ENCODE peak calls at places on chromosomes 13 and 19, in nine cellular contexts. One of them, this sample, is unnamed.

GRCh38 chr13:56850852-56851251 is 289.9 kb upstream of the PRR20A start:
- DNase-seq in astrocyte of the cerebellum: no peak
- DNase-seq in PC-9: no peak
- DNase-seq in SJSA1: no peak
- DNase-seq in CD8-positive, alpha-beta memory T cell: no peak
- DNase-seq in CD8-positive, alpha-beta T cell: no peak
- DNase-seq in mammary epithelial cell: no peak
- DNase-seq in AG10803: no peak
- DNase-seq in uterus: no peak
- DNase-seq in this sample: no peak

GRCh38 chr19:3176715-3177501 is 1.7 kb upstream of the S1PR4 start:
- DNase-seq in astrocyte of the cerebellum: no peak
- DNase-seq in PC-9: peak; percentile 80
- DNase-seq in SJSA1: peak; percentile 87
- DNase-seq in CD8-positive, alpha-beta memory T cell: peak; percentile 65
- DNase-seq in CD8-positive, alpha-beta T cell: peak; percentile 71
- DNase-seq in mammary epithelial cell: peak; percentile 94
- DNase-seq in AG10803: peak; percentile 63
- DNase-seq in uterus: no peak
- DNase-seq in this sample: peak; percentile 54

GRCh38 chr13:100381595-100382224 is 206.9 kb downstream of the GGACT start:
- DNase-seq in astrocyte of the cerebellum: no peak
- DNase-seq in PC-9: no peak
- DNase-seq in SJSA1: no peak
- DNase-seq in CD8-positive, alpha-beta memory T cell: no peak
- DNase-seq in CD8-positive, alpha-beta T cell: no peak
- DNase-seq in mammary epithelial cell: no peak
- DNase-seq in AG10803: no peak
- DNase-seq in uterus: no peak
- DNase-seq in this sample: no peak

GRCh38 chr13:48993150-48993549 is 17.4 kb downstream of the FNDC3A start:
- DNase-seq in astrocyte of the cerebellum: no peak
- DNase-seq in PC-9: no peak
- DNase-seq in SJSA1: no peak
- DNase-seq in CD8-positive, alpha-beta memory T cell: no peak
- DNase-seq in CD8-positive, alpha-beta T cell: no peak
- DNase-seq in mammary epithelial cell: peak; percentile 22
- DNase-seq in AG10803: no peak
- DNase-seq in uterus: no peak
- DNase-seq in this sample: no peak

GRCh38 chr13:102089177-102089576 is 312.7 kb downstream of the FGF14 start:
- DNase-seq in astrocyte of the cerebellum: no peak
- DNase-seq in PC-9: no peak
- DNase-seq in SJSA1: no peak
- DNase-seq in CD8-positive, alpha-beta memory T cell: no peak
- DNase-seq in CD8-positive, alpha-beta T cell: no peak
- DNase-seq in mammary epithelial cell: no peak
- DNase-seq in AG10803: peak; percentile 3
- DNase-seq in uterus: no peak
- DNase-seq in this sample: peak; percentile 25

GRCh38 chr19:47226426-47227346 is 4.3 kb downstream of the BBC3 start:
- DNase-seq in astrocyte of the cerebellum: no peak
- DNase-seq in PC-9: peak; percentile 70
- DNase-seq in SJSA1: peak; percentile 90
- DNase-seq in CD8-positive, alpha-beta memory T cell: peak; percentile 32
- DNase-seq in CD8-positive, alpha-beta T cell: peak; percentile 21
- DNase-seq in mammary epithelial cell: peak; percentile 50
- DNase-seq in AG10803: peak; percentile 93
- DNase-seq in uterus: peak; percentile 75
- DNase-seq in this sample: peak; percentile 78

GRCh38 chr13:21800847-21801616 is 130.2 kb downstream of the FGF9 start:
- DNase-seq in astrocyte of the cerebellum: no peak
- DNase-seq in PC-9: no peak
- DNase-seq in SJSA1: no peak
- DNase-seq in CD8-positive, alpha-beta memory T cell: no peak
- DNase-seq in CD8-positive, alpha-beta T cell: no peak
- DNase-seq in mammary epithelial cell: peak; percentile 84
- DNase-seq in AG10803: no peak
- DNase-seq in uterus: no peak
- DNase-seq in this sample: no peak

GRCh38 chr13:44293354-44293753 is 80.3 kb upstream of the SERP2 start:
- DNase-seq in astrocyte of the cerebellum: no peak
- DNase-seq in PC-9: no peak
- DNase-seq in SJSA1: no peak
- DNase-seq in CD8-positive, alpha-beta memory T cell: no peak
- DNase-seq in CD8-positive, alpha-beta T cell: no peak
- DNase-seq in mammary epithelial cell: no peak
- DNase-seq in AG10803: no peak
- DNase-seq in uterus: no peak
- DNase-seq in this sample: no peak

GRCh38 chr19:16070366-16070990 is 5.8 kb upstream of the TPM4 start:
- DNase-seq in astrocyte of the cerebellum: no peak
- DNase-seq in PC-9: peak; percentile 100
- DNase-seq in SJSA1: no peak
- DNase-seq in CD8-positive, alpha-beta memory T cell: peak; percentile 76
- DNase-seq in CD8-positive, alpha-beta T cell: peak; percentile 83
- DNase-seq in mammary epithelial cell: peak; percentile 88
- DNase-seq in AG10803: no peak
- DNase-seq in uterus: no peak
- DNase-seq in this sample: no peak

GRCh38 chr13:84400711-84401110 is 518.4 kb upstream of the SLITRK1 start:
- DNase-seq in astrocyte of the cerebellum: peak; percentile 88
- DNase-seq in PC-9: no peak
- DNase-seq in SJSA1: no peak
- DNase-seq in CD8-positive, alpha-beta memory T cell: no peak
- DNase-seq in CD8-positive, alpha-beta T cell: no peak
- DNase-seq in mammary epithelial cell: peak; percentile 94
- DNase-seq in AG10803: peak; percentile 74
- DNase-seq in uterus: no peak
- DNase-seq in this sample: peak; percentile 59

GRCh38 chr13:33519561-33520479 is 234.3 kb upstream of the STARD13 start:
- DNase-seq in astrocyte of the cerebellum: peak; percentile 77
- DNase-seq in PC-9: no peak
- DNase-seq in SJSA1: no peak
- DNase-seq in CD8-positive, alpha-beta memory T cell: no peak
- DNase-seq in CD8-positive, alpha-beta T cell: no peak
- DNase-seq in mammary epithelial cell: peak; percentile 69
- DNase-seq in AG10803: peak; percentile 96
- DNase-seq in uterus: no peak
- DNase-seq in this sample: peak; percentile 85

GRCh38 chr13:19605161-19605955 is 28.1 kb upstream of the MPHOSPH8 start:
- DNase-seq in astrocyte of the cerebellum: peak; percentile 19
- DNase-seq in PC-9: peak; percentile 76
- DNase-seq in SJSA1: no peak
- DNase-seq in CD8-positive, alpha-beta memory T cell: no peak
- DNase-seq in CD8-positive, alpha-beta T cell: no peak
- DNase-seq in mammary epithelial cell: peak; percentile 81
- DNase-seq in AG10803: peak; percentile 48
- DNase-seq in uterus: no peak
- DNase-seq in this sample: no peak

GRCh38 chr13:99314640-99315176 is 7.5 kb upstream of the GPR183 start:
- DNase-seq in astrocyte of the cerebellum: no peak
- DNase-seq in PC-9: no peak
- DNase-seq in SJSA1: no peak
- DNase-seq in CD8-positive, alpha-beta memory T cell: no peak
- DNase-seq in CD8-positive, alpha-beta T cell: no peak
- DNase-seq in mammary epithelial cell: no peak
- DNase-seq in AG10803: no peak
- DNase-seq in uterus: no peak
- DNase-seq in this sample: no peak

GRCh38 chr19:6234527-6234926 is 45.2 kb downstream of the MLLT1 start:
- DNase-seq in astrocyte of the cerebellum: no peak
- DNase-seq in PC-9: no peak
- DNase-seq in SJSA1: no peak
- DNase-seq in CD8-positive, alpha-beta memory T cell: no peak
- DNase-seq in CD8-positive, alpha-beta T cell: no peak
- DNase-seq in mammary epithelial cell: no peak
- DNase-seq in AG10803: peak; percentile 48
- DNase-seq in uterus: no peak
- DNase-seq in this sample: no peak

DNA sequence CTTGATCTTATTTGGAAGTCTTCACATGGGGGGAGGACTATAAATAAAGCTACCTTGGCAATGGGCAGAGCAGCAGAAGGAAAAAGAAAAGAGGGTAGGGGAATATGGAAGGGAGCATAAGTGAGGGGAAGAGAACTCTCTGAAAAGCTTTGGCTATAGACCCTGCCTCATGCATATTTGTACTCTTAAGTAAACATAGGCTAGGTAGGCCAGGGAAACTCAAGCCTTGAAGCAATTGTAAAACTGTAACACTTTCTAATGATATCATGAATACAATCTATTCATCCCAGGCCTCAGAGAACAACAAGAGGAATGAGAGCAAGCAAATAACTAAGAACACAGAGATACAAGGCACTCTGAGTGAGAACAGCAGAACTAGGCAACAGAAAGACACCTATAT is 20.4 kb downstream of the MYCBP2 start:
- DNase-seq in astrocyte of the cerebellum: no peak
- DNase-seq in PC-9: no peak
- DNase-seq in SJSA1: no peak
- DNase-seq in CD8-positive, alpha-beta memory T cell: no peak
- DNase-seq in CD8-positive, alpha-beta T cell: no peak
- DNase-seq in mammary epithelial cell: no peak
- DNase-seq in AG10803: no peak
- DNase-seq in uterus: no peak
- DNase-seq in this sample: no peak
- H3K4me3 ChIP-seq in astrocyte of the cerebellum: no peak overlapping the region
- H3K4me3 ChIP-seq in PC-9: no peak overlapping the region
- H3K4me3 ChIP-seq in SJSA1: no peak overlapping the region
- H3K4me3 ChIP-seq in CD8-positive, alpha-beta memory T cell: no peak overlapping the region
- H3K4me3 ChIP-seq in CD8-positive, alpha-beta T cell: no peak overlapping the region
- H3K4me3 ChIP-seq in mammary epithelial cell: no peak overlapping the region
- H3K4me3 ChIP-seq in AG10803: no peak overlapping the region
- H3K4me3 ChIP-seq in uterus: no peak overlapping the region
- H3K4me3 ChIP-seq in this sample: no peak overlapping the region

GRCh38 chr19:554817-555216 is 11.0 kb downstream of the GZMM start:
- DNase-seq in astrocyte of the cerebellum: no peak
- DNase-seq in PC-9: no peak
- DNase-seq in SJSA1: no peak
- DNase-seq in CD8-positive, alpha-beta memory T cell: no peak
- DNase-seq in CD8-positive, alpha-beta T cell: no peak
- DNase-seq in mammary epithelial cell: no peak
- DNase-seq in AG10803: no peak
- DNase-seq in uterus: no peak
- DNase-seq in this sample: no peak
- H3K4me3 ChIP-seq in astrocyte of the cerebellum: no peak overlapping the region
- H3K4me3 ChIP-seq in PC-9: no peak overlapping the region
- H3K4me3 ChIP-seq in SJSA1: no peak overlapping the region
- H3K4me3 ChIP-seq in CD8-positive, alpha-beta memory T cell: no peak overlapping the region
- H3K4me3 ChIP-seq in CD8-positive, alpha-beta T cell: no peak overlapping the region
- H3K4me3 ChIP-seq in mammary epithelial cell: no peak overlapping the region
- H3K4me3 ChIP-seq in AG10803: no peak overlapping the region
- H3K4me3 ChIP-seq in uterus: no peak overlapping the region
- H3K4me3 ChIP-seq in this sample: no peak overlapping the region

GRCh38 chr19:2041436-2041685 is 9.7 kb downstream of the MKNK2 start:
- DNase-seq in astrocyte of the cerebellum: no peak
- DNase-seq in PC-9: no peak
- DNase-seq in SJSA1: peak; percentile 38
- DNase-seq in CD8-positive, alpha-beta memory T cell: no peak
- DNase-seq in CD8-positive, alpha-beta T cell: no peak
- DNase-seq in mammary epithelial cell: no peak
- DNase-seq in AG10803: no peak
- DNase-seq in uterus: no peak
- DNase-seq in this sample: no peak
- H3K4me3 ChIP-seq in astrocyte of the cerebellum: no peak overlapping the region
- H3K4me3 ChIP-seq in PC-9: no peak overlapping the region
- H3K4me3 ChIP-seq in SJSA1: no peak overlapping the region
- H3K4me3 ChIP-seq in CD8-positive, alpha-beta memory T cell: peak overlapping the region; percentile 65
- H3K4me3 ChIP-seq in CD8-positive, alpha-beta T cell: peak overlapping the region; percentile 56
- H3K4me3 ChIP-seq in mammary epithelial cell: no peak overlapping the region
- H3K4me3 ChIP-seq in AG10803: no peak overlapping the region
- H3K4me3 ChIP-seq in uterus: no peak overlapping the region
- H3K4me3 ChIP-seq in this sample: no peak overlapping the region

DNA sequence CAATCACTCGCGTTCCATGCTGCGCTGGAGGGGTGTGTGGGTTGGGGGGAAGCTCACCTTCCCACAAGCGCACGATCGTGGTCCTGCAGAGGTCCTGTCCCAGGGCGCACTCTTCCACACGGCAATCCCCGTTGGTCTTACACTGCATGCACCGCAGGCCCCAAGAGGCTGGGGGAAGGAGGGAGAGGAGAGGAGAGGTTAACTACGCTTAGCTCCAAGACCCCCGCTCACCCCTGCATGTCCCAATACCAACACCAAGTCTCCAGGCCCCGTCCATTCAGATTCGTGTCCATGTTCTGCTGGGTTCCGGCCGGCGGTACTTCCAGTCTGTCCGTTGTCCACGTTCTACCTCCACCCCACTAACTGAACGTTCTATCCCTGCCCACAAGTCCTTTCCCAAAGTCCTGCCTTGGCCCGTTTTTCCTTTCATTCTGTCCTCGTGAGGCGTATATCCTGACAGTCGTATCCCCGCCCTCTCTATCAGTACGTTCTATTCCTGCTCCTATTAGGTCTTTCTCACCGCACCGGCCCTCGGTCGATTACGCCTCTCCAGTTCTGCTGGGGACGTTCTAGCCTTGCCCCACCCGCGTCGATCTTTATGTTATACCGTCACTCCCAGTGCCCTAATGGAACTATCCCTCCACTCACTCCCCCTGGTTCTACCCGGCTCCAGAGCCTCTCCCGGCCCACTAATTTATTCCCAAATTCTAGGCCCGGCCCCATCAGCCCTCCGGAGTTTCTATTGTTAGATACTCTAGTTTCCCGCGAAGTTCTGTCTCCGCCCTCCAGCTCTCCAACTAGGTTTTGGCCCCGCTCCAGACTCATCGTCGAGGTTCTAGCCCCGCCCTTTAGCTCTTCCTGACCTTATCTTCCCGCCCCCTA is 2.2 kb downstream of the PLAUR start:
- DNase-seq in astrocyte of the cerebellum: no peak
- DNase-seq in PC-9: no peak
- DNase-seq in SJSA1: no peak
- DNase-seq in CD8-positive, alpha-beta memory T cell: no peak
- DNase-seq in CD8-positive, alpha-beta T cell: no peak
- DNase-seq in mammary epithelial cell: no peak
- DNase-seq in AG10803: peak; percentile 10
- DNase-seq in uterus: peak; percentile 34
- DNase-seq in this sample: no peak
- H3K4me3 ChIP-seq in astrocyte of the cerebellum: peak overlapping the region; percentile 80
- H3K4me3 ChIP-seq in PC-9: peak overlapping the region; percentile 52
- H3K4me3 ChIP-seq in SJSA1: peak overlapping the region; percentile 8
- H3K4me3 ChIP-seq in CD8-positive, alpha-beta memory T cell: peak overlapping the region; percentile 47
- H3K4me3 ChIP-seq in CD8-positive, alpha-beta T cell: peak overlapping the region; percentile 73
- H3K4me3 ChIP-seq in mammary epithelial cell: peak overlapping the region; percentile 52
- H3K4me3 ChIP-seq in AG10803: peak overlapping the region; percentile 59
- H3K4me3 ChIP-seq in uterus: peak overlapping the region; percentile 32
- H3K4me3 ChIP-seq in this sample: peak overlapping the region; percentile 74

GRCh38 chr19:11766597-11767591 is at the start of gene ZNF441:
- DNase-seq in astrocyte of the cerebellum: peak; percentile 68
- DNase-seq in PC-9: peak; percentile 87
- DNase-seq in SJSA1: peak; percentile 97
- DNase-seq in CD8-positive, alpha-beta memory T cell: peak; percentile 82
- DNase-seq in CD8-positive, alpha-beta T cell: peak; percentile 90
- DNase-seq in mammary epithelial cell: peak; percentile 92
- DNase-seq in AG10803: peak; percentile 93
- DNase-seq in uterus: peak; percentile 97
- DNase-seq in this sample: peak; percentile 98
- H3K4me3 ChIP-seq in astrocyte of the cerebellum: peak within 1 kb of the TSS; percentile 68
- H3K4me3 ChIP-seq in PC-9: peak within 1 kb of the TSS; percentile 74
- H3K4me3 ChIP-seq in SJSA1: peak within 1 kb of the TSS; percentile 87
- H3K4me3 ChIP-seq in CD8-positive, alpha-beta memory T cell: peak within 1 kb of the TSS; percentile 89
- H3K4me3 ChIP-seq in CD8-positive, alpha-beta T cell: peak within 1 kb of the TSS; percentile 78
- H3K4me3 ChIP-seq in mammary epithelial cell: peak within 1 kb of the TSS; percentile 46
- H3K4me3 ChIP-seq in AG10803: peak within 1 kb of the TSS; percentile 86
- H3K4me3 ChIP-seq in uterus: peak within 1 kb of the TSS; percentile 79
- H3K4me3 ChIP-seq in this sample: peak within 1 kb of the TSS; percentile 93

This sample was measured in adipocyte.